ENCODE peak calls at places on chromosomes 11 and 22, in nine cellular contexts. O is cardiac fibroblast, T is natural killer cell, N is neural crest cell, M is sigmoid colon, K is B cell, P is astrocyte of the spinal cord, H is RWPE1, C is heart right ventricle. Y is an unnamed sample.

GRCh38 chr11:122746050-122746478 is 90.5 kb downstream of the UBASH3B start:
- DNase-seq in O (no peak), T (peak), N (no peak), M (no peak), K (peak), P (no peak), H (no peak), C (no peak), Y (no peak)

GRCh38 chr11:14300661-14301304 is 58.2 kb downstream of the RRAS2 start:
- DNase-seq in O (peak), T (peak), N (peak), M (peak), K (peak), P (peak), H (peak), C (peak), Y (no peak)

GRCh38 chr22:39643311-39644083 is 72.9 kb downstream of the CACNA1I start:
- DNase-seq in O (peak), T (no peak), N (no peak), M (no peak), K (no peak), P (peak), H (no peak), C (no peak), Y (no peak)

GRCh38 chr11:125201525-125202121 is 37.1 kb downstream of the PKNOX2 start:
- DNase-seq in O (no peak), T (no peak), N (no peak), M (no peak), K (no peak), P (no peak), H (no peak), C (no peak), Y (no peak)

GRCh38 chr22:50150161-50151129 is 20.1 kb upstream of the PANX2 start:
- DNase-seq in O (no peak), T (no peak), N (no peak), M (no peak), K (no peak), P (no peak), H (no peak), C (no peak), Y (no peak)

GRCh38 chr11:10310301-10310841 is 5.5 kb downstream of the ADM start:
- DNase-seq in O (peak), T (no peak), N (no peak), M (no peak), K (no peak), P (peak), H (no peak), C (no peak), Y (no peak)

GRCh38 chr11:64864473-64865285 is 13.7 kb downstream of the EHD1 start:
- DNase-seq in O (peak), T (no peak), N (no peak), M (peak), K (no peak), P (peak), H (no peak), C (peak), Y (no peak)

GRCh38 chr22:41345807-41346335 is 35.9 kb upstream of the TEF start:
- DNase-seq in O (no peak), T (no peak), N (no peak), M (no peak), K (no peak), P (no peak), H (no peak), C (no peak), Y (no peak)

DNA sequence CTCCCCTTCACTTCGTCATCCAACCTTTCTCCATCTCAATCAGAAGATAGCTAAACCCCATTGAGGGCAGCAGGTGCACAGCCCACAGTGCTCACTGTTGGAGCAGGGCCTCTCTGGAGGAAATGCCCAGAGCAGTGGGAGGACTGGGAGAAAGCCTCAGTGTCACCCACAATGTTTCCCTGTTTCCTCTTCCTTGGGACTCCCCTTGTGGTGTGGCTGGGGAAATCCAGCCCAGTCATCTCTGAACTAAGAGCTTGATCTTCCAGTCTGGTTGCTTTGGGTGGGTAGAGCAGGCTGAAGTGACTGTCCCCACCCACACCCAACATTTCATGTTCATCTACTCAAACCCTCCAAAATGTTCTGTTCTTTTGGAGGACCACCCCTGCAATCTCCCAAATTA is 29.8 kb upstream of the EED start:
- DNase-seq in O (peak), T (no peak), N (no peak), M (no peak), K (peak), P (no peak), H (no peak), C (no peak), Y (no peak)
- TF ChIP-seq CTCF in O (peak), T (no peak), N (no peak), M (no peak), K (no peak), P (peak), H (no peak), C (no peak), Y (no peak)

GRCh38 chr11:112694813-112695212 is 266.4 kb upstream of the NCAM1 start:
- DNase-seq in O (peak), T (no peak), N (no peak), M (no peak), K (no peak), P (no peak), H (peak), C (no peak), Y (no peak)
- TF ChIP-seq CTCF in O (no peak), T (no peak), N (no peak), M (no peak), K (no peak), P (no peak), H (no peak), C (no peak), Y (no peak)

GRCh38 chr11:96466607-96467006 is 76.8 kb downstream of the JRKL start:
- DNase-seq in O (no peak), T (no peak), N (no peak), M (no peak), K (no peak), P (no peak), H (no peak), C (no peak), Y (no peak)

GRCh38 chr11:96474263-96474662 is 84.5 kb downstream of the JRKL start:
- DNase-seq in O (no peak), T (no peak), N (no peak), M (no peak), K (no peak), P (no peak), H (no peak), C (no peak), Y (no peak)

GRCh38 chr11:96470521-96470920 is 80.7 kb downstream of the JRKL start:
- DNase-seq in O (peak), T (no peak), N (no peak), M (no peak), K (no peak), P (no peak), H (no peak), C (no peak), Y (no peak)

DNA sequence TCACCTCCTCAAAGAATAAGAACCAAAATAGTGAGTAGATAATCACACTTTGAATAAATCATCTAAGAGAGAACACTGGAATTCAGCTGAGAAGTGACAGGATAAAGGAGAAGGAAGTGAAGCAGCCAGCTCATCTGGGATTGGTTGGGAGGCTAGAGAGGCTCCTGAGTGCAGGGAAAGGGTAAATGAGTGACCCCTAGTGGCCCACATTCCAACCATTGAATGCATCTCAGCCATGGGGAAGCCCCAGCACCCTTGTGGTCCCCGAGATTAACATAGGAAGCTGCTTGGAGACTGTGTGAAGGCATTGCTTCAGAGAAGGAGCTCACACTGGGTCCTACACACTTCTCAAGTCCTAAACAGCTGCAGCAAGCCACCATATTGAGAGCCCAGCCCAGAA is 82.3 kb downstream of the JRKL start:
- DNase-seq in O (no peak), T (no peak), N (no peak), M (no peak), K (no peak), P (no peak), H (no peak), C (no peak), Y (no peak)
- TF ChIP-seq CTCF in O (no peak), T (no peak), N (no peak), M (no peak), K (no peak), P (no peak), H (no peak), C (no peak), Y (no peak)

GRCh38 chr11:115912484-115912945 is 408.3 kb upstream of the CADM1 start:
- DNase-seq in O (no peak), T (no peak), N (no peak), M (no peak), K (no peak), P (peak), H (no peak), C (no peak), Y (no peak)
- TF ChIP-seq CTCF in O (no peak), T (no peak), N (peak), M (no peak), K (no peak), P (peak), H (no peak), C (no peak), Y (peak)